ENCODE peak calls at places on chromosomes 6 and 20, in seven cellular contexts. D, O, F, Z, X, P and Y are unnamed samples.

GRCh38 chr20:4375881-4376280 is 345.8 kb upstream of the PRND start:
- DNase-seq in D (no peak), O (no peak), F (no peak), Z (peak), X (no peak), P (no peak), Y (no peak)

GRCh38 chr20:4830696-4831095 is 109.0 kb downstream of the PRND start:
- DNase-seq in D (no peak), O (no peak), F (no peak), Z (no peak), X (no peak), P (no peak), Y (no peak)

GRCh38 chr6:5677219-5678000 is 329.3 kb downstream of the NRN1 start:
- DNase-seq in D (no peak), O (no peak), F (no peak), Z (peak), X (no peak), P (no peak), Y (no peak)

GRCh38 chr6:119195204-119195603 is 116.7 kb upstream of the FAM184A start:
- DNase-seq in D (no peak), O (no peak), F (no peak), Z (no peak), X (no peak), P (no peak), Y (no peak)

GRCh38 chr6:99912657-99913056 is 81.4 kb downstream of the MCHR2 start:
- DNase-seq in D (no peak), O (no peak), F (no peak), Z (no peak), X (no peak), P (no peak), Y (no peak)

GRCh38 chr6:14431375-14432330 is 314.1 kb downstream of the CD83 start:
- DNase-seq in D (no peak), O (no peak), F (no peak), Z (no peak), X (peak), P (no peak), Y (no peak)

GRCh38 chr6:133202610-133203343 is 38.4 kb upstream of the EYA4 start:
- DNase-seq in D (no peak), O (no peak), F (no peak), Z (no peak), X (no peak), P (no peak), Y (peak)

GRCh38 chr6:161151059-161151645 is 122.7 kb downstream of the AGPAT4 start:
- DNase-seq in D (no peak), O (no peak), F (no peak), Z (no peak), X (no peak), P (no peak), Y (no peak)

GRCh38 chr6:134692008-134692407 is 257.9 kb downstream of the ALDH8A1 start:
- DNase-seq in D (no peak), O (no peak), F (no peak), Z (no peak), X (no peak), P (no peak), Y (no peak)

GRCh38 chr6:20261685-20262084 is 49.4 kb upstream of the MBOAT1 start:
- DNase-seq in D (no peak), O (no peak), F (no peak), Z (no peak), X (no peak), P (no peak), Y (no peak)

GRCh38 chr6:150016324-150017185 is 8.8 kb downstream of the RAET1L start:
- DNase-seq in D (peak), O (peak), F (peak), Z (peak), X (peak), P (peak), Y (no peak)

GRCh38 chr20:50584687-50585086 is 74.5 kb downstream of the PTPN1 start:
- DNase-seq in D (no peak), O (no peak), F (no peak), Z (peak), X (no peak), P (no peak), Y (no peak)

GRCh38 chr20:44688053-44688625 is 27.0 kb upstream of the CCN5 start:
- DNase-seq in D (no peak), O (no peak), F (no peak), Z (no peak), X (no peak), P (no peak), Y (no peak)

GRCh38 chr6:6515691-6516607 is 72.6 kb upstream of the LY86 start:
- DNase-seq in D (no peak), O (no peak), F (no peak), Z (no peak), X (no peak), P (no peak), Y (no peak)

GRCh38 chr6:106800379-106800778 is 171.0 kb downstream of the QRSL1 start:
- DNase-seq in D (no peak), O (no peak), F (no peak), Z (no peak), X (no peak), P (no peak), Y (no peak)

GRCh38 chr20:43959079-43959919 is 44.6 kb downstream of the TOX2 start:
- DNase-seq in D (no peak), O (peak), F (no peak), Z (peak), X (peak), P (no peak), Y (no peak)

GRCh38 chr20:32675223-32675975 is 1.7 kb upstream of the C20orf203 start:
- DNase-seq in D (no peak), O (no peak), F (no peak), Z (no peak), X (no peak), P (no peak), Y (no peak)

GRCh38 chr20:4488407-4489339 is 233.0 kb upstream of the PRND start:
- DNase-seq in D (no peak), O (no peak), F (no peak), Z (peak), X (no peak), P (peak), Y (no peak)

GRCh38 chr20:22795897-22796296 is 211.5 kb upstream of the FOXA2 start:
- DNase-seq in D (no peak), O (no peak), F (peak), Z (peak), X (no peak), P (peak), Y (peak)

GRCh38 chr20:63326314-63327228 is 33.6 kb downstream of the COL20A1 start:
- DNase-seq in D (no peak), O (no peak), F (no peak), Z (no peak), X (no peak), P (no peak), Y (no peak)

GRCh38 chr6:157488635-157489226 is 107.7 kb downstream of the ZDHHC14 start:
- DNase-seq in D (no peak), O (no peak), F (no peak), Z (no peak), X (no peak), P (no peak), Y (no peak)

GRCh38 chr6:16398587-16398986 is 160.2 kb downstream of the GMPR start:
- DNase-seq in D (no peak), O (no peak), F (no peak), Z (peak), X (no peak), P (peak), Y (no peak)